ENCODE peak calls at places on chromosome 5, in seven cellular contexts. I is esophagus squamous epithelium, G is mesenchymal stem cell, A is lung, M is K562, V is AG04449, U is Peyer's patch. H is an unnamed sample.

GRCh38 chr5:76980518-76981144 is 27.8 kb downstream of the CRHBP start:
- DNase-seq in I (no peak), A (no peak), U (no peak), V (no peak), M (no peak), G (no peak), H (no peak)

GRCh38 chr5:12460493-12461261 is 556.4 kb upstream of the CTNND2 start:
- DNase-seq in I (no peak), A (no peak), V (no peak), M (no peak), G (no peak), U (no peak), H (no peak)

GRCh38 chr5:172505403-172505759 is 51.1 kb upstream of the SH3PXD2B start:
- DNase-seq in V (no peak), M (no peak), G (no peak), A (peak), I (no peak), U (peak), H (no peak)

GRCh38 chr5:114989512-114989911 is 180.2 kb downstream of the TRIM36 start:
- DNase-seq in V (no peak), I (no peak), A (no peak), G (no peak), M (no peak), U (no peak), H (no peak)

GRCh38 chr5:33370135-33370472 is 70.7 kb upstream of the TARS1 start:
- DNase-seq in V (peak), I (no peak), A (no peak), M (no peak), G (peak), U (no peak), H (peak)

GRCh38 chr5:171660438-171660837 is 125.2 kb upstream of the SMIM23 start:
- DNase-seq in U (no peak), A (no peak), M (no peak), G (no peak), I (no peak), V (no peak), H (no peak)

GRCh38 chr5:38556115-38556598 is 289 bp downstream of the LIFR start:
- DNase-seq in I (no peak), U (no peak), M (no peak), A (no peak), V (no peak), G (no peak), H (peak)

GRCh38 chr5:142763701-142764100 is 6.5 kb upstream of the ARHGAP26 start:
- DNase-seq in V (no peak), G (no peak), I (no peak), U (no peak), M (no peak), A (no peak), H (no peak)

GRCh38 chr5:171623551-171624097 is 162.0 kb upstream of the SMIM23 start:
- DNase-seq in I (no peak), G (no peak), V (no peak), M (no peak), A (no peak), U (no peak), H (no peak)

GRCh38 chr5:32586251-32586642 is 890 bp downstream of the SUB1 start:
- DNase-seq in M (no peak), V (no peak), G (no peak), U (no peak), A (no peak), I (no peak), H (no peak)

GRCh38 chr5:159061834-159062530 is 37.7 kb downstream of the EBF1 start:
- DNase-seq in G (no peak), M (no peak), A (no peak), V (no peak), U (no peak), I (no peak), H (no peak)

GRCh38 chr5:164383662-164384061 is 878.2 kb downstream of the MAT2B start:
- DNase-seq in I (no peak), U (no peak), M (no peak), V (no peak), A (no peak), G (no peak), H (no peak)

GRCh38 chr5:112733586-112733985 is 4.1 kb upstream of the APC start:
- DNase-seq in M (no peak), I (no peak), V (no peak), U (no peak), A (no peak), G (no peak), H (no peak)

GRCh38 chr5:33641722-33642505 is 201.1 kb downstream of the TARS1 start:
- DNase-seq in V (peak), A (no peak), I (no peak), U (no peak), M (no peak), G (peak), H (no peak)

GRCh38 chr5:78809444-78809843 is 160.9 kb upstream of the LHFPL2 start:
- DNase-seq in V (no peak), I (no peak), U (no peak), G (no peak), A (no peak), M (no peak), H (no peak)

GRCh38 chr5:31463341-31463740 is 68.6 kb downstream of the DROSHA start:
- DNase-seq in I (no peak), A (no peak), U (no peak), M (no peak), V (no peak), G (no peak), H (no peak)

GRCh38 chr5:157611571-157612067 is 36.0 kb upstream of the ADAM19 start:
- DNase-seq in M (peak), I (no peak), A (no peak), U (no peak), V (no peak), G (no peak), H (peak)

GRCh38 chr5:122661496-122662180 is 113.2 kb upstream of the SNX2 start:
- DNase-seq in G (peak), U (no peak), V (no peak), A (no peak), M (no peak), I (no peak), H (peak)

GRCh38 chr5:62568800-62569432 is 9.7 kb upstream of the LRRC70 start:
- DNase-seq in M (no peak), A (no peak), U (no peak), I (no peak), V (no peak), G (no peak), H (no peak)

GRCh38 chr5:131986161-131986912 is 25.1 kb downstream of the ACSL6 start:
- DNase-seq in A (no peak), I (no peak), U (no peak), M (no peak), G (no peak), V (no peak), H (no peak)

GRCh38 chr5:53871050-53871449 is 310.6 kb downstream of the NDUFS4 start:
- DNase-seq in G (no peak), U (no peak), M (no peak), I (no peak), V (no peak), A (no peak), H (no peak)

GRCh38 chr5:119339965-119340364 is 15.9 kb upstream of the TNFAIP8 start:
- DNase-seq in I (no peak), M (peak), A (no peak), V (no peak), G (no peak), U (no peak), H (no peak)
- H3K4me3 ChIP-seq in I (no peak), M (no peak), A (no peak), V (no peak), G (no peak), U (no peak), H (no peak)

GRCh38 chr5:138504799-138505198 is 38.2 kb downstream of the ETF1 start:
- DNase-seq in G (no peak), V (no peak), A (no peak), U (no peak), M (no peak), I (no peak), H (no peak)

GRCh38 chr5:138506370-138507113 is 36.5 kb downstream of the ETF1 start:
- DNase-seq in I (no peak), U (no peak), M (no peak), A (no peak), V (no peak), G (no peak), H (no peak)

GRCh38 chr5:138503487-138504270 is 38.4 kb downstream of the EGR1 start:
- DNase-seq in V (no peak), A (no peak), I (no peak), G (peak), M (peak), U (peak), H (peak)

GRCh38 chr5:138508958-138509357 is 34.1 kb downstream of the ETF1 start:
- DNase-seq in U (no peak), V (no peak), A (no peak), I (no peak), M (no peak), G (no peak), H (no peak)
- H3K4me3 ChIP-seq in U (no peak), V (no peak), A (no peak), I (no peak), M (no peak), G (no peak), H (no peak)

GRCh38 chr5:177601126-177601525 is 1.2 kb downstream of the B4GALT7 start:
- DNase-seq in I (no peak), M (no peak), V (no peak), U (no peak), G (no peak), A (no peak), H (no peak)
- H3K4me3 ChIP-seq in I (peak), M (peak), V (peak), U (no peak), G (peak), A (no peak), H (peak)

GRCh38 chr5:146055432-146055831 is 49.9 kb downstream of the PLAC8L1 start:
- DNase-seq in M (no peak), G (no peak), A (no peak), U (no peak), V (no peak), I (no peak), H (no peak)

GRCh38 chr5:146060221-146060585 is 45.2 kb downstream of the PLAC8L1 start:
- DNase-seq in M (no peak), I (no peak), U (no peak), G (no peak), A (no peak), V (no peak), H (no peak)

GRCh38 chr5:146059349-146060220 is 45.8 kb downstream of the PLAC8L1 start:
- DNase-seq in A (no peak), V (no peak), I (no peak), G (no peak), M (peak), U (no peak), H (no peak)
- H3K4me3 ChIP-seq in A (no peak), V (no peak), I (no peak), G (no peak), M (no peak), U (no peak), H (no peak)

GRCh38 chr5:2621631-2622030 is 129.8 kb downstream of the IRX2 start:
- DNase-seq in I (no peak), V (no peak), M (no peak), A (no peak), U (no peak), G (no peak), H (no peak)
- H3K4me3 ChIP-seq in I (no peak), V (no peak), M (no peak), A (no peak), U (no peak), G (no peak), H (no peak)

GRCh38 chr5:128081111-128081865 is 2.3 kb upstream of the SLC12A2 start:
- DNase-seq in V (no peak), U (no peak), I (no peak), M (peak), A (no peak), G (no peak), H (no peak)
- H3K4me3 ChIP-seq in V (peak), U (peak), I (peak), M (peak), A (no peak), G (peak), H (peak)

H was measured in skeletal muscle cell.